ENCODE peak calls at places on chromosomes 4 and X, in eight cellular contexts. One of them, this sample, is unnamed.

GRCh38 chrX:72009731-72010130 is 99.1 kb downstream of the NHSL2 start:
- DNase-seq in tibial nerve: no peak
- DNase-seq in aorta: no peak
- DNase-seq in PC-3: no peak
- DNase-seq in upper lobe of left lung: no peak
- DNase-seq in pancreas: no peak
- DNase-seq in neural progenitor cell: no peak
- DNase-seq in left lung: no peak
- DNase-seq in this sample: no peak

GRCh38 chrX:97683256-97683655 is 799.5 kb downstream of the RPA4 start:
- DNase-seq in pancreas: no peak
- DNase-seq in aorta: no peak
- DNase-seq in PC-3: no peak
- DNase-seq in tibial nerve: no peak
- DNase-seq in upper lobe of left lung: no peak
- DNase-seq in neural progenitor cell: no peak
- DNase-seq in left lung: no peak
- DNase-seq in this sample: no peak

GRCh38 chrX:18573556-18573955 is 98.4 kb downstream of the RS1 start:
- DNase-seq in neural progenitor cell: no peak
- DNase-seq in PC-3: no peak
- DNase-seq in aorta: no peak
- DNase-seq in pancreas: no peak
- DNase-seq in tibial nerve: no peak
- DNase-seq in upper lobe of left lung: no peak
- DNase-seq in left lung: no peak
- DNase-seq in this sample: no peak

GRCh38 chrX:28135378-28136047 is 154.3 kb upstream of the DCAF8L1 start:
- DNase-seq in pancreas: no peak
- DNase-seq in left lung: no peak
- DNase-seq in neural progenitor cell: no peak
- DNase-seq in PC-3: peak; percentile 51
- DNase-seq in upper lobe of left lung: no peak
- DNase-seq in tibial nerve: no peak
- DNase-seq in aorta: no peak
- DNase-seq in this sample: no peak

GRCh38 chr4:87527446-87528240 is 1.5 kb downstream of the SPARCL1 start:
- DNase-seq in tibial nerve: no peak
- DNase-seq in upper lobe of left lung: no peak
- DNase-seq in pancreas: no peak
- DNase-seq in neural progenitor cell: no peak
- DNase-seq in PC-3: no peak
- DNase-seq in aorta: no peak
- DNase-seq in left lung: no peak
- DNase-seq in this sample: no peak

GRCh38 chr4:83723609-83724008 is 187.7 kb downstream of the GPAT3 start:
- DNase-seq in PC-3: no peak
- DNase-seq in tibial nerve: no peak
- DNase-seq in aorta: no peak
- DNase-seq in pancreas: no peak
- DNase-seq in left lung: no peak
- DNase-seq in upper lobe of left lung: no peak
- DNase-seq in neural progenitor cell: no peak
- DNase-seq in this sample: no peak

GRCh38 chrX:96971812-96972211 is 88.1 kb downstream of the RPA4 start:
- DNase-seq in left lung: no peak
- DNase-seq in neural progenitor cell: no peak
- DNase-seq in pancreas: no peak
- DNase-seq in PC-3: no peak
- DNase-seq in aorta: no peak
- DNase-seq in upper lobe of left lung: no peak
- DNase-seq in tibial nerve: no peak
- DNase-seq in this sample: no peak

GRCh38 chr4:11402192-11402591 is 26.5 kb downstream of the HS3ST1 start:
- DNase-seq in pancreas: no peak
- DNase-seq in upper lobe of left lung: no peak
- DNase-seq in aorta: no peak
- DNase-seq in tibial nerve: no peak
- DNase-seq in PC-3: no peak
- DNase-seq in left lung: no peak
- DNase-seq in neural progenitor cell: no peak
- DNase-seq in this sample: no peak

GRCh38 chr4:102829803-102830202 is 2.5 kb upstream of the UBE2D3 start:
- DNase-seq in aorta: no peak
- DNase-seq in neural progenitor cell: no peak
- DNase-seq in pancreas: no peak
- DNase-seq in left lung: no peak
- DNase-seq in tibial nerve: no peak
- DNase-seq in PC-3: no peak
- DNase-seq in upper lobe of left lung: no peak
- DNase-seq in this sample: no peak

GRCh38 chr4:154414796-154415195 is 76.8 kb downstream of the DCHS2 start:
- DNase-seq in left lung: no peak
- DNase-seq in upper lobe of left lung: no peak
- DNase-seq in tibial nerve: no peak
- DNase-seq in neural progenitor cell: no peak
- DNase-seq in pancreas: no peak
- DNase-seq in aorta: no peak
- DNase-seq in PC-3: no peak
- DNase-seq in this sample: no peak

GRCh38 chr4:154421618-154422017 is 70.0 kb downstream of the DCHS2 start:
- DNase-seq in tibial nerve: no peak
- DNase-seq in pancreas: no peak
- DNase-seq in PC-3: no peak
- DNase-seq in upper lobe of left lung: no peak
- DNase-seq in aorta: no peak
- DNase-seq in neural progenitor cell: no peak
- DNase-seq in left lung: no peak
- DNase-seq in this sample: no peak

GRCh38 chr4:154416183-154416543 is 75.4 kb downstream of the DCHS2 start:
- DNase-seq in upper lobe of left lung: no peak
- DNase-seq in pancreas: no peak
- DNase-seq in tibial nerve: no peak
- DNase-seq in aorta: no peak
- DNase-seq in left lung: no peak
- DNase-seq in PC-3: no peak
- DNase-seq in neural progenitor cell: peak; percentile 68
- DNase-seq in this sample: no peak

GRCh38 chr4:154415313-154415712 is 76.3 kb downstream of the DCHS2 start:
- DNase-seq in PC-3: no peak
- DNase-seq in left lung: no peak
- DNase-seq in aorta: no peak
- DNase-seq in upper lobe of left lung: no peak
- DNase-seq in pancreas: no peak
- DNase-seq in tibial nerve: no peak
- DNase-seq in neural progenitor cell: no peak
- DNase-seq in this sample: no peak

GRCh38 chr4:154417358-154417673 is 74.3 kb downstream of the DCHS2 start:
- DNase-seq in tibial nerve: no peak
- DNase-seq in upper lobe of left lung: no peak
- DNase-seq in aorta: no peak
- DNase-seq in PC-3: no peak
- DNase-seq in neural progenitor cell: no peak
- DNase-seq in pancreas: no peak
- DNase-seq in left lung: no peak
- DNase-seq in this sample: no peak
- H3K4me3 ChIP-seq in tibial nerve: peak overlapping the region; percentile 52
- H3K4me3 ChIP-seq in upper lobe of left lung: peak overlapping the region; percentile 41
- H3K4me3 ChIP-seq in aorta: no peak overlapping the region
- H3K4me3 ChIP-seq in PC-3: peak overlapping the region; percentile 70
- H3K4me3 ChIP-seq in neural progenitor cell: peak overlapping the region; percentile 67
- H3K4me3 ChIP-seq in pancreas: no peak overlapping the region
- H3K4me3 ChIP-seq in left lung: no peak overlapping the region
- H3K4me3 ChIP-seq in this sample: no peak overlapping the region

GRCh38 chr4:8403981-8404380 is 36.5 kb downstream of the ACOX3 start:
- DNase-seq in left lung: no peak
- DNase-seq in upper lobe of left lung: no peak
- DNase-seq in pancreas: no peak
- DNase-seq in PC-3: no peak
- DNase-seq in tibial nerve: no peak
- DNase-seq in neural progenitor cell: no peak
- DNase-seq in aorta: peak; percentile 66
- DNase-seq in this sample: no peak
- H3K27ac ChIP-seq in left lung: no peak overlapping the region
- H3K27ac ChIP-seq in upper lobe of left lung: no peak overlapping the region
- H3K27ac ChIP-seq in pancreas: no peak overlapping the region
- H3K27ac ChIP-seq in PC-3: no peak overlapping the region
- H3K27ac ChIP-seq in tibial nerve: no peak overlapping the region
- H3K27ac ChIP-seq in neural progenitor cell: no peak overlapping the region
- H3K27ac ChIP-seq in aorta: no peak overlapping the region
- H3K27ac ChIP-seq in this sample: no peak overlapping the region

GRCh38 chrX:132025085-132025484 is 2.0 kb downstream of the STK26 start:
- DNase-seq in PC-3: peak; percentile 35
- DNase-seq in tibial nerve: no peak
- DNase-seq in aorta: no peak
- DNase-seq in pancreas: no peak
- DNase-seq in neural progenitor cell: peak; percentile 41
- DNase-seq in left lung: no peak
- DNase-seq in upper lobe of left lung: no peak
- DNase-seq in this sample: no peak
- H3K4me3 ChIP-seq in PC-3: peak overlapping the region; percentile 96
- H3K4me3 ChIP-seq in tibial nerve: no peak overlapping the region
- H3K4me3 ChIP-seq in aorta: no peak overlapping the region
- H3K4me3 ChIP-seq in pancreas: no peak overlapping the region
- H3K4me3 ChIP-seq in neural progenitor cell: peak overlapping the region; percentile 70
- H3K4me3 ChIP-seq in left lung: no peak overlapping the region
- H3K4me3 ChIP-seq in upper lobe of left lung: no peak overlapping the region
- H3K4me3 ChIP-seq in this sample: peak overlapping the region; percentile 78

GRCh38 chrX:153702350-153703035 is 14.8 kb downstream of the SLC6A8 start:
- DNase-seq in left lung: no peak
- DNase-seq in neural progenitor cell: no peak
- DNase-seq in upper lobe of left lung: no peak
- DNase-seq in pancreas: no peak
- DNase-seq in tibial nerve: no peak
- DNase-seq in PC-3: no peak
- DNase-seq in aorta: peak; percentile 58
- DNase-seq in this sample: no peak
- H3K27ac ChIP-seq in left lung: no peak overlapping the region
- H3K27ac ChIP-seq in neural progenitor cell: no peak overlapping the region
- H3K27ac ChIP-seq in upper lobe of left lung: no peak overlapping the region
- H3K27ac ChIP-seq in pancreas: no peak overlapping the region
- H3K27ac ChIP-seq in tibial nerve: no peak overlapping the region
- H3K27ac ChIP-seq in PC-3: no peak overlapping the region
- H3K27ac ChIP-seq in aorta: no peak overlapping the region
- H3K27ac ChIP-seq in this sample: no peak overlapping the region

DNA sequence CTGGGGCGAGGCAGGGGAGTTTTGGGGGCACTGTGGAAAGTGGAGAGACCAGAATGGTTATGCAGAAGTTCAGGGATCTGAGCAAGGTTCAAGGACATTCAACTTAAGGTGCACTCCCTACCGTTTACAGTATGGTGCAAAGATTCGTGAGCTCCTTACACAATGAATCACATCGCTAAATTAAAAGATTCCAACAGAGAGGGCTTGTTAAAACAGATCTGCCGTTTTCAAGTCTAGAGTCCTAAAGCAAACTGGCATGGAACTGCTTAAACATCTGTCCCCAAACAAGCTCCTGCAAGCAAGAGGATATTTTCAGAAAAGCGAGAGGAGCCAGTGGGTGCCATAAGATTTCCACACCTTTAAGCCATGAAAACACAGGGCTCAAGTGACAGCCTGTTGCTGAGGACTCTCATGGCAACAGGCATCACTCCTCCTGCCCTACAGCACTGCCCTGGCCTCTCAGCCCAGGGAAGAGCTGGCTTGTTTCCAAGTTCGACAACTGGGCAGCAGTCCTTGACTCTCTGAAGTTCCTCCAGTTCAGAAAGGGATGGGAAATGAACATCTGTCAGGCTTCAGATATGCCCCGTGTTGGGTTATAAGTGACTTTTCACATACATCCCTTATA is 10.0 kb downstream of the FAM184B start:
- DNase-seq in aorta: no peak
- DNase-seq in pancreas: no peak
- DNase-seq in PC-3: no peak
- DNase-seq in neural progenitor cell: no peak
- DNase-seq in upper lobe of left lung: peak; percentile 62
- DNase-seq in left lung: peak; percentile 49
- DNase-seq in tibial nerve: no peak
- DNase-seq in this sample: no peak
- H3K4me3 ChIP-seq in aorta: no peak overlapping the region
- H3K4me3 ChIP-seq in pancreas: no peak overlapping the region
- H3K4me3 ChIP-seq in PC-3: no peak overlapping the region
- H3K4me3 ChIP-seq in neural progenitor cell: no peak overlapping the region
- H3K4me3 ChIP-seq in upper lobe of left lung: no peak overlapping the region
- H3K4me3 ChIP-seq in left lung: no peak overlapping the region
- H3K4me3 ChIP-seq in tibial nerve: no peak overlapping the region
- H3K4me3 ChIP-seq in this sample: no peak overlapping the region

GRCh38 chr4:25089058-25089763 is 58.5 kb upstream of the LGI2 start:
- DNase-seq in aorta: no peak
- DNase-seq in pancreas: no peak
- DNase-seq in neural progenitor cell: no peak
- DNase-seq in PC-3: no peak
- DNase-seq in tibial nerve: no peak
- DNase-seq in left lung: no peak
- DNase-seq in upper lobe of left lung: no peak
- DNase-seq in this sample: peak; percentile 5
- H3K27ac ChIP-seq in aorta: no peak overlapping the region
- H3K27ac ChIP-seq in pancreas: no peak overlapping the region
- H3K27ac ChIP-seq in neural progenitor cell: no peak overlapping the region
- H3K27ac ChIP-seq in PC-3: no peak overlapping the region
- H3K27ac ChIP-seq in tibial nerve: no peak overlapping the region
- H3K27ac ChIP-seq in left lung: no peak overlapping the region
- H3K27ac ChIP-seq in upper lobe of left lung: no peak overlapping the region
- H3K27ac ChIP-seq in this sample: no peak overlapping the region

GRCh38 chr4:153181293-153182080 is 22.8 kb upstream of the TRIM2 start:
- DNase-seq in aorta: no peak
- DNase-seq in neural progenitor cell: no peak
- DNase-seq in tibial nerve: no peak
- DNase-seq in PC-3: peak; percentile 57
- DNase-seq in left lung: no peak
- DNase-seq in pancreas: no peak
- DNase-seq in upper lobe of left lung: no peak
- DNase-seq in this sample: no peak
- H3K4me3 ChIP-seq in aorta: no peak overlapping the region
- H3K4me3 ChIP-seq in neural progenitor cell: no peak overlapping the region
- H3K4me3 ChIP-seq in tibial nerve: no peak overlapping the region
- H3K4me3 ChIP-seq in PC-3: no peak overlapping the region
- H3K4me3 ChIP-seq in left lung: no peak overlapping the region
- H3K4me3 ChIP-seq in pancreas: no peak overlapping the region
- H3K4me3 ChIP-seq in upper lobe of left lung: no peak overlapping the region
- H3K4me3 ChIP-seq in this sample: no peak overlapping the region

DNA sequence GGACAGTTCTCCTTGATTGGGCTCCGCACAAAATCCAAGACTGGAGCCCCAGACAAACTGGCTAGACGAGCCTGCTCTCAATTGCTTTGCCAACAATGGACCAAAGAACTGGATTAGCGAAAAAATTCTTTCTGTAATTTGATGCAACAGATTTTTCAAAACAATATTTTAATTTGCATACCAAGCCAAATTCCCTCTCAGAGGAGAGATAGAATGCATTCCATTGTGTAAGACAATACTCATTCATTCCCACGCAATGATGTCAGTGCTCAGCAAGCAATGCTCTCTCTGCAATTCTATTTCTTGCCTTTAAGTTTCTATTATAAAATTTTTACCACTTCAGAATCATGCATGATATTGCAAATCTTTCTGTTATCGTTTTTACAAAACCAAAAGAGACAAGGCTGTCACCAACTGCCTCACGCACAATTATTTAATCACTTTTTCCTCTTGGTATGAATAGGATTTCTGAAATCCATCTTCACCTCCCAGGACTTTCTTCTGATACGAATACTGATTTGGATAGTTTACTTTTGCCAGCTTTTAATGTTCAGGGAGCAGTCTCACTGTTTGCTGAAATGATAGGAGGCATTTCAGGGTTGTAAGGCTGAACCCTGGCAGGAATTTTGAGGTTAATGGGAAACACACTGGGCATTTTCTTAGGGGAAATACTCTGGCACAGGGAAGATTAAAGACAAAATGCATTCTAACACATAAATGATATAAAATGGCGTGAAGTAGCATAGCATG is 46.1 kb upstream of the HCCS start:
- DNase-seq in aorta: no peak
- DNase-seq in tibial nerve: no peak
- DNase-seq in left lung: no peak
- DNase-seq in neural progenitor cell: no peak
- DNase-seq in pancreas: no peak
- DNase-seq in upper lobe of left lung: no peak
- DNase-seq in PC-3: peak; percentile 48
- DNase-seq in this sample: no peak
- H3K27ac ChIP-seq in aorta: no peak overlapping the region
- H3K27ac ChIP-seq in tibial nerve: no peak overlapping the region
- H3K27ac ChIP-seq in left lung: no peak overlapping the region
- H3K27ac ChIP-seq in neural progenitor cell: no peak overlapping the region
- H3K27ac ChIP-seq in pancreas: no peak overlapping the region
- H3K27ac ChIP-seq in upper lobe of left lung: no peak overlapping the region
- H3K27ac ChIP-seq in PC-3: no peak overlapping the region
- H3K27ac ChIP-seq in this sample: no peak overlapping the region

This sample was measured in HL-60.